ENCODE peak calls at places on chromosomes 5 and 9, in eight cellular contexts. One of them, this sample, is unnamed.

GRCh38 chr5:63255609-63256008 is 677.0 kb downstream of the LRRC70 start:
- DNase-seq in NCI-H1694: no peak
- DNase-seq in neuronal stem cell: peak
- DNase-seq in CD8-positive, alpha-beta memory T cell: no peak
- DNase-seq in NCI-H510A treated with DMSO at 0.1 percent for 48 hours: no peak
- DNase-seq in iPS-NIHi11: peak
- DNase-seq in activated CD8-positive, alpha-beta memory T cell treated with anti-CD3 and anti-CD28 coated beads for 1 hour: no peak
- DNase-seq in K562: no peak
- DNase-seq in this sample: no peak

GRCh38 chr5:115455241-115455640 is 89.3 kb downstream of the FEM1C start:
- DNase-seq in NCI-H1694: no peak
- DNase-seq in neuronal stem cell: no peak
- DNase-seq in CD8-positive, alpha-beta memory T cell: no peak
- DNase-seq in NCI-H510A treated with DMSO at 0.1 percent for 48 hours: no peak
- DNase-seq in iPS-NIHi11: no peak
- DNase-seq in activated CD8-positive, alpha-beta memory T cell treated with anti-CD3 and anti-CD28 coated beads for 1 hour: no peak
- DNase-seq in K562: no peak
- DNase-seq in this sample: no peak

GRCh38 chr9:22049411-22049810 is 40.3 kb upstream of the CDKN2B start:
- DNase-seq in NCI-H1694: no peak
- DNase-seq in neuronal stem cell: no peak
- DNase-seq in CD8-positive, alpha-beta memory T cell: no peak
- DNase-seq in NCI-H510A treated with DMSO at 0.1 percent for 48 hours: no peak
- DNase-seq in iPS-NIHi11: no peak
- DNase-seq in activated CD8-positive, alpha-beta memory T cell treated with anti-CD3 and anti-CD28 coated beads for 1 hour: no peak
- DNase-seq in K562: no peak
- DNase-seq in this sample: no peak

GRCh38 chr9:4680750-4681149 is 1.4 kb downstream of the CDC37L1 start:
- DNase-seq in NCI-H1694: no peak
- DNase-seq in neuronal stem cell: no peak
- DNase-seq in CD8-positive, alpha-beta memory T cell: no peak
- DNase-seq in NCI-H510A treated with DMSO at 0.1 percent for 48 hours: no peak
- DNase-seq in iPS-NIHi11: no peak
- DNase-seq in activated CD8-positive, alpha-beta memory T cell treated with anti-CD3 and anti-CD28 coated beads for 1 hour: no peak
- DNase-seq in K562: peak
- DNase-seq in this sample: no peak

GRCh38 chr9:13163287-13163686 is 116.2 kb downstream of the MPDZ start:
- DNase-seq in NCI-H1694: peak
- DNase-seq in neuronal stem cell: no peak
- DNase-seq in CD8-positive, alpha-beta memory T cell: no peak
- DNase-seq in NCI-H510A treated with DMSO at 0.1 percent for 48 hours: no peak
- DNase-seq in iPS-NIHi11: no peak
- DNase-seq in activated CD8-positive, alpha-beta memory T cell treated with anti-CD3 and anti-CD28 coated beads for 1 hour: no peak
- DNase-seq in K562: no peak
- DNase-seq in this sample: no peak

GRCh38 chr5:109454726-109455505 is 45.1 kb upstream of the PJA2 start:
- DNase-seq in NCI-H1694: no peak
- DNase-seq in neuronal stem cell: no peak
- DNase-seq in CD8-positive, alpha-beta memory T cell: no peak
- DNase-seq in NCI-H510A treated with DMSO at 0.1 percent for 48 hours: no peak
- DNase-seq in iPS-NIHi11: no peak
- DNase-seq in activated CD8-positive, alpha-beta memory T cell treated with anti-CD3 and anti-CD28 coated beads for 1 hour: no peak
- DNase-seq in K562: no peak
- DNase-seq in this sample: no peak

GRCh38 chr5:177479774-177480173 is 6.3 kb upstream of the DBN1 start:
- DNase-seq in NCI-H1694: no peak
- DNase-seq in neuronal stem cell: no peak
- DNase-seq in CD8-positive, alpha-beta memory T cell: no peak
- DNase-seq in NCI-H510A treated with DMSO at 0.1 percent for 48 hours: no peak
- DNase-seq in iPS-NIHi11: no peak
- DNase-seq in activated CD8-positive, alpha-beta memory T cell treated with anti-CD3 and anti-CD28 coated beads for 1 hour: no peak
- DNase-seq in K562: no peak
- DNase-seq in this sample: no peak

GRCh38 chr5:156896545-156896944 is 46.5 kb downstream of the PPP1R2B start:
- DNase-seq in NCI-H1694: no peak
- DNase-seq in neuronal stem cell: no peak
- DNase-seq in CD8-positive, alpha-beta memory T cell: no peak
- DNase-seq in NCI-H510A treated with DMSO at 0.1 percent for 48 hours: no peak
- DNase-seq in iPS-NIHi11: no peak
- DNase-seq in activated CD8-positive, alpha-beta memory T cell treated with anti-CD3 and anti-CD28 coated beads for 1 hour: no peak
- DNase-seq in K562: no peak
- DNase-seq in this sample: no peak

This sample was measured in SHP77 treated with DMSO at 0.1 percent for 48 hours.